ENCODE peak calls at places on chromosome 10, in ten cellular contexts. U is NCI-H1105 treated with DMSO at 0.1 percent for 48 hours; Z is pancreas; L is IMR-90; E is suprapubic skin; O is K562; I is activated gamma-delta T cell treated with Interleukin-2 at 50 U/mL for 16 hours; A is stimulated activated CD8-positive, alpha-beta memory T cell treated with anti-CD3 and anti-CD28 coated beads, Interleukin-12 subunit alpha, Interleukin-12 subunit beta, amount 100 ng/mL, for 4 hours; R is activated T-helper 9 cell treated with anti-CD3 and anti-CD28 coated beads, Interleukin-2, amount 50 U/mL, for 16 hours; X is midbrain. F is an unnamed sample.

GRCh38 chr10:92761576-92761975 is 71.8 kb downstream of the HHEX start:
- DNase-seq in R (no peak), A (no peak), U (no peak), I (no peak), Z (no peak), X (no peak), O (no peak), L (no peak), E (no peak), F (no peak)

GRCh38 chr10:92757066-92757716 is 67.4 kb downstream of the HHEX start:
- DNase-seq in X (peak; percentile 70), R (no peak), I (no peak), U (no peak), E (peak; percentile 76), Z (peak; percentile 59), L (peak; percentile 82), O (peak; percentile 38), A (no peak), F (peak; percentile 33)

GRCh38 chr10:126060232-126060935 is 164.0 kb downstream of the FANK1 start:
- DNase-seq in Z (no peak), E (no peak), O (no peak), U (no peak), R (no peak), X (no peak), L (peak; percentile 79), A (no peak), I (no peak), F (peak; percentile 75)

GRCh38 chr10:117615649-117616048 is 73.1 kb downstream of the EMX2 start:
- DNase-seq in X (no peak), L (no peak), U (peak; percentile 67), A (no peak), O (no peak), E (no peak), I (no peak), Z (no peak), R (no peak), F (no peak)

GRCh38 chr10:33734393-33735110 is 400.1 kb upstream of the NRP1 start:
- DNase-seq in X (no peak), U (no peak), O (no peak), I (no peak), E (no peak), A (no peak), Z (no peak), R (no peak), L (no peak), F (no peak)

GRCh38 chr10:91617073-91617580 is 15.7 kb downstream of the PPP1R3C start:
- DNase-seq in L (peak; percentile 94), E (no peak), Z (no peak), U (no peak), O (no peak), R (no peak), I (no peak), X (no peak), A (no peak), F (peak; percentile 77)

GRCh38 chr10:107971411-107971810 is 806.9 kb upstream of the SORCS1 start:
- DNase-seq in I (no peak), X (no peak), L (no peak), Z (no peak), A (no peak), O (no peak), R (no peak), U (no peak), E (no peak), F (peak; percentile 88)

GRCh38 chr10:59557642-59558041 is 152.0 kb downstream of the SLC16A9 start:
- DNase-seq in A (no peak), U (no peak), R (no peak), O (no peak), X (no peak), E (no peak), Z (no peak), I (no peak), L (no peak), F (no peak)

GRCh38 chr10:43043773-43044394 is 33.0 kb upstream of the RET start:
- DNase-seq in Z (no peak), I (no peak), E (no peak), X (no peak), L (no peak), U (no peak), O (no peak), A (no peak), R (no peak), F (no peak)

GRCh38 chr10:18216482-18216881 is 76.3 kb downstream of the CACNB2 start:
- DNase-seq in L (peak; percentile 62), O (no peak), U (peak; percentile 3), Z (no peak), X (peak; percentile 30), I (no peak), R (no peak), E (no peak), A (no peak), F (peak; percentile 24)

GRCh38 chr10:109977382-109977806 is 30.4 kb upstream of the ADD3 start:
- DNase-seq in A (no peak), E (no peak), Z (peak; percentile 62), R (no peak), X (no peak), U (no peak), L (no peak), O (no peak), I (no peak), F (no peak)

GRCh38 chr10:17910144-17910789 is 41.5 kb upstream of the SLC39A12 start:
- DNase-seq in R (no peak), I (no peak), X (peak; percentile 29), U (no peak), Z (peak; percentile 41), E (no peak), L (peak; percentile 63), A (no peak), O (no peak), F (peak; percentile 70)

GRCh38 chr10:89296227-89296648 is 5.6 kb upstream of the IFIT2 start:
- DNase-seq in Z (no peak), E (no peak), R (no peak), U (no peak), X (no peak), I (no peak), L (peak; percentile 79), O (no peak), A (no peak), F (peak; percentile 54)

GRCh38 chr10:88064608-88065383 is 201.4 kb downstream of the PTEN start:
- DNase-seq in U (peak; percentile 25), R (no peak), I (no peak), E (peak; percentile 88), Z (no peak), L (peak; percentile 62), A (no peak), O (no peak), X (no peak), F (peak; percentile 18)